ENCODE peak calls at places on chromosomes 11 and 22, in four cellular contexts. R is cardiac fibroblast, E is pancreas, M is GM06990. P is an unnamed sample.
A peak's percentile ranks its signal among the peaks of the same experiment; 100 is the strongest.

GRCh38 chr11:126545057-126545555 is 189.6 kb downstream of the ST3GAL4 start:
- DNase-seq in R (no peak), E (no peak), M (no peak), P (no peak)

GRCh38 chr11:97136067-97136466 is 746.3 kb downstream of the JRKL start:
- DNase-seq in R (no peak), E (no peak), M (no peak), P (no peak)

GRCh38 chr11:123323482-123324056 is 106.5 kb upstream of the GRAMD1B start:
- DNase-seq in R (no peak), E (no peak), M (no peak), P (no peak)

GRCh38 chr11:32259641-32260081 is 168.8 kb downstream of the RCN1 start:
- DNase-seq in R (peak; percentile 78), E (no peak), M (peak; percentile 26), P (peak; percentile 74)

GRCh38 chr11:109708184-109708583 is 286.2 kb downstream of the C11orf87 start:
- DNase-seq in R (no peak), E (no peak), M (no peak), P (no peak)

GRCh38 chr11:115054541-115055538 is 376.5 kb downstream of the NXPE2 start:
- DNase-seq in R (no peak), E (no peak), M (no peak), P (no peak)

GRCh38 chr11:114078423-114078822 is 18.9 kb downstream of the ZBTB16 start:
- DNase-seq in R (no peak), E (no peak), M (no peak), P (no peak)

GRCh38 chr22:30457964-30458363 is 13.9 kb downstream of the SEC14L3 start:
- DNase-seq in R (peak; percentile 12), E (no peak), M (no peak), P (no peak)

GRCh38 chr11:93348931-93349330 is 18.4 kb downstream of the DEUP1 start:
- DNase-seq in R (no peak), E (no peak), M (no peak), P (no peak)

GRCh38 chr22:37186228-37186996 is 1.6 kb downstream of the C1QTNF6 start:
- DNase-seq in R (peak; percentile 90), E (no peak), M (peak; percentile 56), P (peak; percentile 88)

DNA sequence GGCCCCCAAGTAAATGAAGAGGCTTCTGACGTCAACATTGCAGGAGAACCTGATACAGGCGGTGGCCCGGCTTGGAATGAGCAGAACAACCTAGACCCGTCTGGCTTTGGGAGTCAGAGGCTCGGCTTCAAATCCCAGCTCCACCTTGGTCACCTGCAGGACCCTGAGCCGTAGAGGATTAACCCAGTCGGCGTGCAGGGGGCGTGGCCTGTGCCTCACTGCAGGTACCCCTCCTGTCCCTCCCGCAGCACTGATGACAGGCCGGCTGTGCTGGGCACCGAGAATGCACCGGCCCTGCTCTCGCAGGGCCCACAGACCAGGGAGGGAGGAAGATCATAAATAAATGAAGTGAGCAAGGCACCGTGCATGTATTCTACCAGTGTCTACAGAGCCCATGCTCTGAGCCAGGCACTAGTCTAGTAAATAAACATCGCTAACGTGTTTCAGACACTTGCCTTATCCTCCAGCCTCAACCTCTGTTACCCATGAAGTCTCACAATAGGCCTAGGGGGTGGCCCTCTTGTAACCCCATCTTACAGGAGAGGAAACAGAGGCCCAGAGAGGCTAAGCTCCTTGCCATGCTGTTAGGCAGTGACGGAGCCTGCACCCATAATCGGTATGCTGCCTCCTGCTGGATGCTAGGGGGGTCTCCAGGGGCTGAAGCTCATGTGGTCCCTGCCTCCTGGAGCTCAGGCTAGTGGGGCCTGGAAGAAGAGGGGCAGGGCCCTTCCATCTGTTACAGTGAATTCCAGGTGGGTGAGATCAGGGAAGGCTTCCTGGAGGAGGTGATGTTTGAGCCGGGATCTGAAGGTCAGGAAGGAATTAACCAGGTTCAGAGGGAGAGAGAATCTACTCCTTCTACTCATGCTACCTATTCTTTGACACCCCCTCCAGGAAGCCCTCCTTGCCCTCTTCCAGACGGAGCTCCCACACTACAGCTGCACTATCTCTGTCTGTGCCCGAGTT is 53.4 kb downstream of the RTL6 start:
- DNase-seq in R (no peak), E (no peak), M (no peak), P (no peak)
- TF ChIP-seq CTCF in R (peak; percentile 14), E (no peak), M (peak; percentile 30), P (peak; percentile 36)

GRCh38 chr22:33853200-33854097 is 66.8 kb downstream of the LARGE1 start:
- DNase-seq in R (peak; percentile 84), E (peak; percentile 54), M (peak; percentile 58), P (peak; percentile 49)
- H3K4me3 ChIP-seq in R (peak overlapping the region; percentile 56), E (peak overlapping the region; percentile 61), M (peak overlapping the region; percentile 54), P (peak overlapping the region; percentile 49)

DNA sequence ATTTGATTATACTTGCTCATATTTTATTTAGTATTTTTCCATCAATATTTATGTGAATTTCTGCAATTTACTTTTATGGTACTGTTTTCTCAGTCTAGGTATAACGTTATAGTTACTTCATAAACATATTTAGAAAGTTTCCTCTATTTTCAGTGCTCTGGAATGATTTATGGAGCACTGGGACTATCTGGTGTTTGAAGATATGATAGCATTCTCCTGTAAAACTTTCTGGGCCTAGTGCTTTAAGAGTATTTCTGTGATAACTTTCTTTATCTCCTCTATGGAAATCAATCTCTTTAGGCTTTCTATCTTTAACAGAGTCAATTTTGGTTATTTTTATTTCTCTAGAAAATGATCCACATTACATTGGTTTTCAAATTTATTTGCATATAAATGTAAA is 85.1 kb downstream of the SOX6 start:
- DNase-seq in R (no peak), E (no peak), M (no peak), P (no peak)
- TF ChIP-seq CTCF in R (no peak), E (no peak), M (no peak), P (no peak)

GRCh38 chr11:75767793-75768111 is 826 bp upstream of the DGAT2 start:
- DNase-seq in R (no peak), E (no peak), M (no peak), P (no peak)
- H3K4me3 ChIP-seq in R (no peak overlapping the region), E (peak overlapping the region; percentile 60), M (no peak overlapping the region), P (no peak overlapping the region)

DNA sequence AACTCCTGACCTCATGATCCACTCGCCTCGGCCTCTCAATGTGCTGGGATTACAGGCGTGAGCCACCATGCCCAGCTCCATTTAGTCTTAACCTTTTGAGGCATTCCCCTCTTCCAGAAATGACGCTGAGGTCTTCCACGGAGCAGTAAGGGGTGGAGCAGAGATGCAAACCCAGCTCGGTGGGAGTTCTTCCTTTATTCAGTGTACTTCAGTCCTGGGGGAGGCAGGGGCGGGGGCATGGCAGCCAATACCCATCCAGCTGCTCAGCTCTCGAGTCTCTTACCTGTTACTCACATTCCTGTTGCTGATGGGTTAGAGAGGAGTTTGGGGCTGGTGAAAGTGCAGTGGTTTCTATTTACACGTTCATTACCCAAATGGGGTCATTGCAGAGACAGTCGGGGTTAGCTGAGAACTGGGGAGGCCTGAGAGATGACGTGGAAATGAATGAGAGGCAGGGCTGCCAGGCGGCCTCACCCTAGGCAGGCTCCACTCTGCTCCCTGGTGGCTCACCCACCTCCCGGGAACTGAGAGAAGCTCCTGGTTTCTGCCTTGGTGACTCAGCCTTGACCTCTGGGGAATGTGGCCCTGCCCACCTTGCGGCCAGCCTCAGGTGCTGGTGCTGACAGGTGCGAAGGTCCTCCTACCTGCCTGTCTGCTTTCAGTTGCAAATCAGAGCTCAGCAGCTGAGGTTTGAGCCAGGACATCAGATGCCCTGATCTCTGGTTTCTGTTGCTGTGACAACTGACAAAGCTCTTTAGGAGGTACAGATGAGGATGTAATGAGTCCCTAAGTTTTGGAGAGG is 13.4 kb upstream of the ST14 start:
- DNase-seq in R (peak; percentile 54), E (peak; percentile 68), M (no peak), P (no peak)
- TF ChIP-seq CTCF in R (peak; percentile 49), E (no peak), M (peak; percentile 9), P (peak; percentile 19)

DNA sequence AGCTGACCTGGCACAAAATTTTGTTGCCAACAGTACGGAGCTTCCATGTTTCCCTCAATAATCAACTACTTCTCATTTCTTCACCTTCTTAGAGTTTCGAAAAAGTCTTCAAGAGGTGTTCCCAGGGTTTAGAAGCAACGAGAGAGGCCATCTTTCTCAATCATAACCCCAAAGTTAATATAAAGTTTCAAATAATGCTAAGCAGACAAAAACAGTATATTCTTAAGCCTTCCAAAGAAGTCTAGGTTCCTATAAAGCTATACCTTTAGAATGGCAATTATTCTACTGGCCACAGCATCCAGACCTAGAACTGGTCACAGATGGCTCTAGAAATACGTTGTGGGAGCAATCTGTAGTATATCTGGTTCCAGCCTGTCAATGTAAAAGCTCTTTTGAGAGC is 16.9 kb downstream of the DDX6 start:
- DNase-seq in R (no peak), E (no peak), M (no peak), P (no peak)
- H3K4me3 ChIP-seq in R (no peak overlapping the region), E (no peak overlapping the region), M (no peak overlapping the region), P (no peak overlapping the region)

GRCh38 chr11:57567210-57567511 is 311 bp downstream of the UBE2L6 start:
- DNase-seq in R (peak; percentile 15), E (no peak), M (no peak), P (no peak)

GRCh38 chr11:57566564-57567209 is 785 bp downstream of the UBE2L6 start:
- DNase-seq in R (peak; percentile 4), E (no peak), M (no peak), P (no peak)

GRCh38 chr11:57566035-57566504 is 1.4 kb downstream of the UBE2L6 start:
- DNase-seq in R (peak; percentile 48), E (no peak), M (peak; percentile 46), P (no peak)

GRCh38 chr11:57567512-57568329 is at the start of gene UBE2L6:
- DNase-seq in R (no peak), E (peak; percentile 61), M (peak; percentile 83), P (no peak)

GRCh38 chr11:57568330-57568766 is 876 bp upstream of the UBE2L6 start:
- DNase-seq in R (peak; percentile 83), E (no peak), M (peak; percentile 22), P (peak; percentile 43)
- TF ChIP-seq CTCF in R (peak; percentile 98), E (no peak), M (peak; percentile 95), P (peak; percentile 92)

DNA sequence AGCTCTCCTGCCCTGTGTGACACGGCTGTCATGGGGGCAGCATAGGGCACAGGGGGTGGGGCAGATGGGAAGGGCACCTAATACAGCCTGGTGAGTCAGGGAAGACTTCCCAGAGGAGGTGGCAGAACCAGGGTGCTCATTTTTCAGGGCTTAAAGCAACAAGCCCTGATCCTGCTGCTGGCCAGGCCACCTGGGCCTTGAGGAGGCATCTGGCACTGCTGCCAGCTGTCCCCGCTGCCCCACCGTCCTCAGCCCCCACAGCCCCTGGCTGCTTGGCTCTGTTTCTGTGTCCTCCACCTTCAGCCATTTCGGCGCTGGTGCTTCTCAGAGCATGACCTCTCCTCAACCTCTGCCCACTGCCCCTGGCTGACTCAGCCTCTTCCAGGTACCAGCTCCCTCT is 4.3 kb downstream of the MAP3K11 start:
- DNase-seq in R (no peak), E (no peak), M (no peak), P (no peak)
- H3K4me3 ChIP-seq in R (no peak overlapping the region), E (no peak overlapping the region), M (no peak overlapping the region), P (no peak overlapping the region)

GRCh38 chr11:61891331-61892084 is at the start of gene FADS3:
- DNase-seq in R (peak; percentile 72), E (peak; percentile 91), M (peak; percentile 70), P (no peak)
- TF ChIP-seq CTCF in R (no peak), E (no peak), M (no peak), P (no peak)

GRCh38 chr11:73889019-73889418 is 12.2 kb downstream of the PAAF1 start:
- DNase-seq in R (peak; percentile 21), E (no peak), M (no peak), P (no peak)

GRCh38 chr11:73894725-73895335 is 18.0 kb downstream of the PAAF1 start:
- DNase-seq in R (peak; percentile 69), E (no peak), M (no peak), P (no peak)
- H3K4me3 ChIP-seq in R (no peak overlapping the region), E (no peak overlapping the region), M (no peak overlapping the region), P (no peak overlapping the region)